ENCODE peak calls at places on chromosome 6, in seven cellular contexts. Q, F, W, N, E, P and A are unnamed samples. For H3K9me3, the result is how much of the 10 kb centered on the place peaks cover.

GRCh38 chr6:18997375-18997826 is 610.3 kb downstream of the RNF144B start:
- DNase-seq in Q (no peak), F (peak), W (no peak), N (no peak), E (peak), P (no peak), A (no peak)

GRCh38 chr6:138339024-138339423 is 38.7 kb upstream of the SMIM28 start:
- DNase-seq in Q (no peak), F (no peak), W (no peak), N (no peak), E (no peak), P (no peak), A (no peak)

GRCh38 chr6:159973951-159974350 is 5.1 kb downstream of the IGF2R start:
- DNase-seq in Q (no peak), F (no peak), W (no peak), N (no peak), E (peak), P (no peak), A (no peak)

GRCh38 chr6:106141441-106142237 is 55.5 kb downstream of the PRDM1 start:
- DNase-seq in Q (no peak), F (no peak), W (no peak), N (no peak), E (peak), P (no peak), A (no peak)

GRCh38 chr6:147759088-147759487 is 250.6 kb downstream of the SAMD5 start:
- DNase-seq in Q (no peak), F (no peak), W (no peak), N (no peak), E (no peak), P (no peak), A (no peak)

GRCh38 chr6:136609878-136610706 is 59.9 kb upstream of the MAP7 start:
- DNase-seq in Q (peak), F (peak), W (peak), N (no peak), E (peak), P (peak), A (peak)

GRCh38 chr6:159513914-159514313 is 179.1 kb downstream of the SOD2 start:
- DNase-seq in Q (no peak), F (no peak), W (no peak), N (no peak), E (no peak), P (no peak), A (peak)

GRCh38 chr6:342832-343179 is 48.7 kb upstream of the IRF4 start:
- DNase-seq in Q (no peak), F (no peak), W (no peak), N (no peak), E (no peak), P (no peak), A (no peak)

GRCh38 chr6:16844183-16844582 is 82.9 kb upstream of the ATXN1 start:
- DNase-seq in Q (no peak), F (no peak), W (no peak), N (no peak), E (no peak), P (no peak), A (no peak)

GRCh38 chr6:37931076-37931465 is 111.5 kb downstream of the ZFAND3 start:
- DNase-seq in Q (no peak), F (no peak), W (no peak), N (no peak), E (no peak), P (no peak), A (no peak)

GRCh38 chr6:28589234-28589951 is 63.7 kb downstream of the GPX5 start:
- DNase-seq in Q (peak), F (peak), W (no peak), N (no peak), E (peak), P (peak), A (peak)

GRCh38 chr6:136726837-136727557 is 65.3 kb downstream of the MAP3K5 start:
- DNase-seq in Q (no peak), F (no peak), W (no peak), N (no peak), E (no peak), P (no peak), A (no peak)

GRCh38 chr6:20509211-20509610 is 25.0 kb upstream of the CDKAL1 start:
- DNase-seq in Q (no peak), F (no peak), W (no peak), N (no peak), E (no peak), P (no peak), A (no peak)

GRCh38 chr6:158625881-158626305 is 18.6 kb downstream of the DYNLT1 start:
- DNase-seq in Q (no peak), F (no peak), W (peak), N (no peak), E (no peak), P (peak), A (no peak)

GRCh38 chr6:47180633-47181032 is 129.1 kb downstream of the TNFRSF21 start:
- DNase-seq in Q (no peak), F (no peak), W (no peak), N (no peak), E (peak), P (no peak), A (no peak)

GRCh38 chr6:11214438-11214837 is 18.0 kb downstream of the NEDD9 start:
- DNase-seq in Q (no peak), F (no peak), W (peak), N (no peak), E (no peak), P (no peak), A (no peak)

GRCh38 chr6:138999949-139000725 is 12.1 kb upstream of the REPS1 start:
- DNase-seq in Q (no peak), F (no peak), W (no peak), N (no peak), E (no peak), P (no peak), A (no peak)

GRCh38 chr6:97630592-97630991 is 347.6 kb upstream of the MMS22L start:
- DNase-seq in Q (no peak), F (no peak), W (no peak), N (no peak), E (peak), P (no peak), A (no peak)

GRCh38 chr6:42226251-42227143 is 8.8 kb upstream of the MRPS10 start:
- DNase-seq in Q (peak), F (peak), W (no peak), N (no peak), E (peak), P (no peak), A (peak)

GRCh38 chr6:3119040-3119723 is 671 bp downstream of the BPHL start:
- DNase-seq in Q (no peak), F (no peak), W (no peak), N (no peak), E (peak), P (no peak), A (no peak)

GRCh38 chr6:81241717-81242116 is 510.8 kb downstream of the TENT5A start:
- DNase-seq in Q (peak), F (no peak), W (no peak), N (no peak), E (peak), P (no peak), A (no peak)

GRCh38 chr6:109740787-109741186 is 49.7 kb downstream of the FIG4 start:
- DNase-seq in Q (no peak), F (no peak), W (no peak), N (no peak), E (no peak), P (no peak), A (no peak)

GRCh38 chr6:117513778-117514371 is 31.4 kb downstream of the DCBLD1 start:
- DNase-seq in Q (no peak), F (no peak), W (no peak), N (no peak), E (no peak), P (no peak), A (no peak)

GRCh38 chr6:131063764-131064272 is 773 bp upstream of the EPB41L2 start:
- DNase-seq in Q (no peak), F (no peak), W (no peak), N (no peak), E (no peak), P (no peak), A (no peak)

GRCh38 chr6:166687538-166688259 is 60.6 kb upstream of the RPS6KA2 start:
- DNase-seq in Q (no peak), F (no peak), W (no peak), N (no peak), E (no peak), P (no peak), A (no peak)

GRCh38 chr6:150286919-150287318 is 81.9 kb upstream of the IYD start:
- DNase-seq in Q (no peak), F (no peak), W (no peak), N (no peak), E (no peak), P (no peak), A (no peak)

GRCh38 chr6:45044086-45044485 is 284.0 kb upstream of the RUNX2 start:
- DNase-seq in Q (no peak), F (no peak), W (no peak), N (no peak), E (no peak), P (no peak), A (no peak)

GRCh38 chr6:158926429-158926828 is 73.6 kb downstream of the RSPH3 start:
- DNase-seq in Q (peak), F (peak), W (no peak), N (no peak), E (peak), P (no peak), A (peak)

GRCh38 chr6:155883741-155884140 is 428.1 kb upstream of the NOX3 start:
- DNase-seq in Q (peak), F (no peak), W (no peak), N (no peak), E (no peak), P (no peak), A (peak)

GRCh38 chr6:24911983-24912382 is 23.8 kb downstream of the RIPOR2 start:
- DNase-seq in Q (no peak), F (no peak), W (no peak), N (no peak), E (no peak), P (no peak), A (no peak)

GRCh38 chr6:156379946-156380707 is 397.1 kb upstream of the ARID1B start:
- DNase-seq in Q (peak), F (peak), W (no peak), N (no peak), E (no peak), P (no peak), A (peak)

GRCh38 chr6:25302677-25303128 is 23.5 kb downstream of the CARMIL1 start:
- DNase-seq in Q (no peak), F (no peak), W (no peak), N (no peak), E (peak), P (no peak), A (no peak)

GRCh38 chr6:50842446-50842845 is 23.8 kb downstream of the TFAP2B start:
- DNase-seq in Q (no peak), F (no peak), W (no peak), N (no peak), E (no peak), P (no peak), A (no peak)

DNA sequence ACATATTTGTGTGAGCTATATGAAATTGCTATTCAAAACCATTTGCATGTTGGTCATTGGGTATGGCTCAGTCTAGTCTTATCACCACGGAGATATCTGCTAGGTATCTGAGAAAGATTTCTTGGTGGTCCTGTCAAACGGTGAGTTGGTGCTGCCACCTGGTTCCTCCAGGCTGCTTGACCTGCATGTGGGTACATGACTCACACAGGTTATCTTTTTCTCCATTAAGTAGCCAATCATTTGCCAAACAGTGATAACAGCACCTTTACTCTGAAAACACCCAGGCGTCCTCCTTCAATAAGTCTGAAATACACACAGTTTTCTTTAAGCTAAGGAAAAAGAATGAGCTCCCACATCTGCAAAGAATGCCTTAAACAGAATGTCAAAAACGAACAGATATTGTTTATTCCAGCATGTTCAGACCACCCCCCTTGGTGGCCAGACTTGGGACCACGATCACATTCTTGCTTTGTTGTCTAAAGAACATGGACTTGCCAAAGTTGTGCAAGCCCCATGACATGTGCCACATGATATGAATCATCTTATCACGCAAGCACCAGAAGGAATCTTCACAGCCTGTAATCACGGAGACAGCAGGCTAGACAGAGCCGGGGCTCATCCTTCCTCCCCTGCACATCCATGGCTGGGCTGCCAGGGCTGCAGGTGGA is 200.7 kb upstream of the THBS2 start:
- DNase-seq in Q (peak), F (no peak), W (no peak), N (no peak), E (peak), P (no peak), A (no peak)
- H3K9me3 ChIP-seq in Q (under half), F (under half), W (under half), N (under half), E (under half), P (under half), A (under half)

GRCh38 chr6:27297484-27297856 is 14.6 kb downstream of the POM121L2 start:
- DNase-seq in Q (no peak), F (no peak), W (no peak), N (no peak), E (no peak), P (no peak), A (no peak)
- H3K9me3 ChIP-seq in Q (under half), F (under half), W (under half), N (under half), E (under half), P (under half), A (under half)

DNA sequence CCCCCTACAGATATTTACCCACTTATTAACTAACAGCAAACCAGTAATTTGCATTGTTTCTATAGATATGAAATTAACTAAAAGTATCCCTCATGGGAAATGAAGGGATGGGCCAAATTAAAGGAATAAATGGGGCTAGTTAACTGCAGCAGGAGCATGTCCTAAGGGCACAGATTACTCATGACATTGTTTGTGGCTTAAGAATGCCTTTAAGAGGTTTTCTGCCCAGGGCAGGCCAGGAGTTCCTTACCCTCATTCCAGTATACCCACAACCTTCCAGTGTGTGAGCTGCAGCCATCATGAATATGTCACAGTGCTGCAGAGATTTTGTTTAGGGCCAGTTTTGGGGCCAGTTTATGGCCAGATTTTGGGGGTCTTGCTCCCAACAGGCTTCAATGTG is 1101.9 kb downstream of the PRIM2 start:
- DNase-seq in Q (no peak), F (no peak), W (no peak), N (no peak), E (peak), P (no peak), A (no peak)
- H3K9me3 ChIP-seq in Q (under half), F (under half), W (under half), N (under half), E (under half), P (under half), A (under half)

GRCh38 chr6:22035690-22036089 is 261.1 kb downstream of the PRL start:
- DNase-seq in Q (no peak), F (no peak), W (no peak), N (no peak), E (no peak), P (no peak), A (no peak)

GRCh38 chr6:22030730-22031619 is 265.9 kb downstream of the PRL start:
- DNase-seq in Q (no peak), F (no peak), W (no peak), N (no peak), E (no peak), P (no peak), A (no peak)

GRCh38 chr6:22036699-22037098 is 260.1 kb downstream of the PRL start:
- DNase-seq in Q (no peak), F (no peak), W (no peak), N (no peak), E (no peak), P (no peak), A (no peak)

GRCh38 chr6:22041797-22042489 is 254.9 kb downstream of the PRL start:
- DNase-seq in Q (peak), F (no peak), W (no peak), N (no peak), E (peak), P (no peak), A (peak)

GRCh38 chr6:22036267-22036666 is 260.6 kb downstream of the PRL start:
- DNase-seq in Q (no peak), F (peak), W (no peak), N (no peak), E (peak), P (no peak), A (no peak)
- H3K9me3 ChIP-seq in Q (under half), F (under half), W (under half), N (under half), E (under half), P (under half), A (under half)

DNA sequence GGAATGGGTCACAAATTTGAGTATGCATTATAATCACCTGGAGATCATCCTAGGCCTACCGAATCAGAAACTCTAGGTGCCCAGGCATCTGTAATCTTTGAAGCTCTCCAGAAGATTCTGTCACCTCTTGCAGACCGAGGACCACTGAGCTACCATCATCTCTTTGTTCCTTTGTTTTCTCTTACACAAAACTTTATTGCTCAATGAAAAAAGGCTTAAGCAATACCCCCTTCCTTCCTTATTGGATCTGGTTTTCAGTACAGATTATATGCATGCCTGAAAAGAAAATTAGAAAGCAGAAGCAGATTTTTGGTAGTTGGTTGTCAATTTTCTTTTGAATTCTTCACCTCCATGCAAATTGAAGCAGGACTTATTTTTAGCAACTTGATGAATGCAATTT is 31.3 kb downstream of the STX11 start:
- DNase-seq in Q (no peak), F (no peak), W (no peak), N (no peak), E (no peak), P (no peak), A (no peak)
- H3K9me3 ChIP-seq in Q (under half), F (under half), W (under half), N (under half), E (under half), P (under half), A (under half)

GRCh38 chr6:27451660-27452390 is 21.1 kb downstream of the ZNF184 start:
- DNase-seq in Q (no peak), F (no peak), W (no peak), N (no peak), E (no peak), P (no peak), A (no peak)

GRCh38 chr6:27448456-27448855 is 24.4 kb downstream of the ZNF184 start:
- DNase-seq in Q (no peak), F (no peak), W (no peak), N (no peak), E (no peak), P (no peak), A (no peak)

GRCh38 chr6:27452496-27452897 is 20.4 kb downstream of the ZNF184 start:
- DNase-seq in Q (no peak), F (no peak), W (no peak), N (no peak), E (no peak), P (no peak), A (no peak)
- H3K9me3 ChIP-seq in Q (under half), F (half or more), W (half or more), N (under half), E (half or more), P (under half), A (half or more)

DNA sequence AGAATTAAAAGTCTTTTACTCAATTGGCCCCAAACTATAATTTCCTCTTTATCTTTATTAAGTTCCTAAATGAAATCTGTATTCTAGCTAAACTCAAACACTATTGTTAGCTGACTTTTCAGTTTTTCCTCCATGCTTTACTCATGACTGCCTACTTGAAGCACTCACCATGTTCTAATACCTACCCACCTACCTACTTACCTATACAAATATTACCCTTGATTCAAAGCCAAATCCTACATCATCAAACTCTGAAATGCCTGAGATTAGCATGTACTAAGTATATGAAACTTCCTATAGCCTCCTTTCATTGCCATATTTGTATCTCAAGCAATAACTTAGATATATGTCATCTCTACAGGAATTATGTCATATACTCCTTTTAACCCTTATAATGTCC is 259.7 kb downstream of the HDGFL1 start:
- DNase-seq in Q (no peak), F (no peak), W (no peak), N (no peak), E (peak), P (no peak), A (no peak)
- H3K9me3 ChIP-seq in Q (under half), F (under half), W (under half), N (under half), E (under half), P (under half), A (under half)